ENCODE peak calls at places on chromosomes 4 and X, in nine cellular contexts. D, M, V, C, A, Z, B, H and R are unnamed samples.

GRCh38 chr4:98720871-98721480 is 62.6 kb upstream of the TSPAN5 start:
- DNase-seq in H (no peak), Z (peak; percentile 6), B (peak; percentile 28), A (no peak), M (no peak), C (no peak), V (no peak), D (no peak), R (no peak)

GRCh38 chrX:153492543-153492942 is 2.2 kb upstream of the BGN start:
- DNase-seq in A (no peak), C (no peak), B (no peak), D (no peak), V (no peak), M (no peak), H (no peak), Z (no peak), R (no peak)

GRCh38 chrX:120309873-120310730 is 1.2 kb downstream of the TMEM255A start:
- DNase-seq in A (no peak), D (no peak), M (no peak), V (no peak), H (no peak), Z (peak; percentile 40), B (peak; percentile 6), C (no peak), R (peak; percentile 27)

GRCh38 chrX:106613277-106613676 is 1.5 kb downstream of the RADX start:
- DNase-seq in H (no peak), D (no peak), Z (no peak), V (no peak), M (no peak), C (no peak), B (no peak), A (no peak), R (no peak)

GRCh38 chrX:135383249-135383648 is 38.5 kb upstream of the SMIM10L2A start:
- DNase-seq in Z (no peak), C (no peak), B (no peak), H (no peak), D (no peak), M (no peak), A (no peak), V (no peak), R (no peak)

GRCh38 chrX:152177497-152178269 is 39.3 kb upstream of the MAGEA10 start:
- DNase-seq in Z (no peak), C (no peak), H (no peak), A (no peak), B (no peak), V (no peak), M (no peak), D (no peak), R (no peak)

GRCh38 chr4:101230806-101231426 is 116.4 kb downstream of the PPP3CA start:
- DNase-seq in M (no peak), V (no peak), A (no peak), Z (no peak), H (no peak), C (no peak), D (no peak), B (no peak), R (peak; percentile 30)

GRCh38 chr4:9602389-9602914 is 158.2 kb downstream of the DEFB131A start:
- DNase-seq in M (no peak), B (no peak), Z (no peak), H (no peak), C (no peak), V (no peak), A (no peak), D (no peak), R (no peak)

GRCh38 chrX:53279296-53280237 is 1.8 kb downstream of the IQSEC2 start:
- DNase-seq in V (no peak), M (no peak), D (no peak), Z (no peak), C (no peak), A (no peak), H (no peak), B (no peak), R (peak; percentile 25)
- H3K4me3 ChIP-seq in V (peak overlapping the region; percentile 63), M (no peak overlapping the region), D (peak overlapping the region; percentile 55), Z (no peak overlapping the region), C (no peak overlapping the region), A (no peak overlapping the region), H (peak overlapping the region; percentile 51), B (peak overlapping the region; percentile 62), R (peak overlapping the region; percentile 6)

GRCh38 chr4:88350786-88351185 is 27.9 kb upstream of the HERC6 start:
- DNase-seq in C (no peak), M (no peak), A (no peak), V (no peak), D (no peak), H (no peak), B (no peak), Z (no peak), R (no peak)
- H3K4me3 ChIP-seq in C (no peak overlapping the region), M (no peak overlapping the region), A (no peak overlapping the region), V (no peak overlapping the region), D (no peak overlapping the region), H (no peak overlapping the region), B (no peak overlapping the region), Z (no peak overlapping the region), R (no peak overlapping the region)

DNA sequence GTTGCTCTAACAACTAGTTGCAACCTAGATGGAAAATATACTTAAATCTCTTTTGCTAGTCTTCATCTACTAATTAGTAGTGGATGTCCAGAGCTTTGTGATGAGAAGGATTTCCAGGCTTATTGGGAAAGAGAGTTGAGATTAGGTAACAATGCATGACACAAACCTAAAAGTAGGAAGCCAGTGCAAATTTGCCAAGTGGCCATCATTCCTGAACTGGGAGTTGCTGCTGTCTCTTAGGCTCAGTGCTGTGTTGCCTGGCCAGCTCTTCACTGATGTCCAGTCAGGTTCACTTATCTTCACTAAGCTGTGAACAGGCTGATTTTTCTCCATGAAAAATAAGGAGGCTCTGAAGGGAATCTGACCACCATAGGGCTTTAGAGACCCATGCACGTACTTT is 105.6 kb upstream of the AMOT start:
- DNase-seq in V (no peak), M (no peak), D (no peak), Z (no peak), C (no peak), H (no peak), B (peak; percentile 14), A (no peak), R (no peak)
- H3K4me3 ChIP-seq in V (no peak overlapping the region), M (no peak overlapping the region), D (no peak overlapping the region), Z (no peak overlapping the region), C (no peak overlapping the region), H (no peak overlapping the region), B (no peak overlapping the region), A (no peak overlapping the region), R (no peak overlapping the region)

DNA sequence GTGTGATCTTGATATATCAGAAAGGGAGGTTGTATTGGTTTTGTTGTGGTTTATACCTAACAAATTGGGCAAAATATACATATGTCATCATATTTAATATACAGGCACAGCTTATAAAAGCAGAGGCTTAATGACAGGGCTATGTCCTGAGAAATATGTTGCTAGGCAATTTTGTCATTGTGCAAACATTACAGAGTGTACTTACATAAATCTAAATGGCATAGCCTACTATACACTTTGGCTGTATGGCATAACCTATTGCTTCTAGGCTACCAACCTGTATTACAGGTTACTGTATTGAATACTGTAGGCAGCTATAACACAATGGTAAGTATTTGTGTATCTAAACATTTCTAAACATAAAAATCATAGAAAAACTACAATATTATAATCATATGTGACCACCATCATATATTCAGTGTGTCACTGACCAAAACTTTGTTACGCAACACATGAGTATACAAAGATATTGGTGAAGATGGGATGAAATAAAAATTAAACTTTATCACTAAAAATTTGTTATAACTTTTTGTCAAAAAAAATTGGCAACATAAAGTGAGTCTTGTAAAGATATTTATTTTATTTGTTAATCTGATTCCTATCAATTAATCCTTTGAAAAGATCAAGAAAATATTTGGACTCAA is 414.0 kb upstream of the HS3ST1 start:
- DNase-seq in Z (no peak), V (no peak), B (no peak), H (no peak), C (no peak), M (no peak), A (no peak), D (no peak), R (no peak)
- H3K4me3 ChIP-seq in Z (no peak overlapping the region), V (no peak overlapping the region), B (no peak overlapping the region), H (no peak overlapping the region), C (no peak overlapping the region), M (no peak overlapping the region), A (no peak overlapping the region), D (no peak overlapping the region), R (no peak overlapping the region)

DNA sequence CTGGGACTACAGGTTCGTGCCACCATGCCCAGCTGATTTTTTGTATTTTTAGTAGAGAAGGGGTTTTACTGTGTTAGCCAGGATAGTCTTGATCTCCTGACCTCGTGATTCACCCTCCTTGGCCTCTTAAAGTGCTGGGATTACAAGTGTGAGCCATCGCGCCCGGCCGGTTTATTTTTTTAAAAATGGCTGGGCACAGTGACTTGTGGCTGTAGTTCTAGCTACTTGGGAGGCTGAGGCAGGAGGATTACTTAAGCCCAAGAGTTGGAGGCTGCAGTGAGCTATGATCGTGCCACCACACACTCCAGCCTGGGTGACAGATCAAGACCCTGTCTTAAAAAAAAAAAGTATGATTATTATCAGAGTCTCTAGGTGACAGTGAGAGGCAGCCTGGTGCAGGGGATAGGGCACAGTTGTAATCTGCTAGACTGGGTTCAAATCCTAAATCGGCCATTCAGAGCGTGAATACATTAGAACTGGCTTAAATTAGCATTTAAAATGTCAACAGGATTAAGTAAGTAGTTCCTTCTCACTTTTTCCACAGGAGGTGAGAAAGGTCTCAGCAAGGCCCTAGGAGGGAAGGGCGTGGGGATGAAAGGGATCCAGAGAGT is 435 bp upstream of the MGST2 start:
- DNase-seq in B (no peak), A (no peak), M (no peak), H (no peak), C (no peak), D (no peak), V (no peak), Z (no peak), R (no peak)
- H3K4me3 ChIP-seq in B (peak overlapping the region; percentile 71), A (peak overlapping the region; percentile 44), M (peak overlapping the region; percentile 87), H (peak overlapping the region; percentile 63), C (peak overlapping the region; percentile 6), D (peak overlapping the region; percentile 73), V (peak overlapping the region; percentile 64), Z (peak overlapping the region; percentile 64), R (peak overlapping the region; percentile 47)

GRCh38 chr4:172009461-172009860 is 196.3 kb downstream of the GALNTL6 start:
- DNase-seq in A (no peak), Z (no peak), D (no peak), B (peak; percentile 3), C (no peak), H (no peak), M (no peak), V (no peak), R (no peak)

GRCh38 chr4:172007889-172008288 is 194.7 kb downstream of the GALNTL6 start:
- DNase-seq in B (no peak), Z (no peak), A (no peak), D (no peak), H (no peak), V (no peak), C (no peak), M (no peak), R (no peak)

GRCh38 chr4:172011196-172011595 is 198.0 kb downstream of the GALNTL6 start:
- DNase-seq in Z (no peak), M (no peak), B (no peak), A (no peak), D (no peak), V (no peak), H (no peak), C (no peak), R (peak; percentile 92)
- H3K4me3 ChIP-seq in Z (no peak overlapping the region), M (no peak overlapping the region), B (no peak overlapping the region), A (no peak overlapping the region), D (no peak overlapping the region), V (no peak overlapping the region), H (no peak overlapping the region), C (no peak overlapping the region), R (no peak overlapping the region)

GRCh38 chr4:26048378-26048882 is 134.4 kb downstream of the SMIM20 start:
- DNase-seq in M (no peak), H (peak; percentile 95), D (peak; percentile 42), Z (peak; percentile 92), V (peak; percentile 72), C (peak; percentile 96), A (no peak), B (peak; percentile 94), R (no peak)
- H3K4me3 ChIP-seq in M (no peak overlapping the region), H (no peak overlapping the region), D (no peak overlapping the region), Z (no peak overlapping the region), V (no peak overlapping the region), C (no peak overlapping the region), A (no peak overlapping the region), B (peak overlapping the region; percentile 34), R (no peak overlapping the region)